ENCODE peak calls at places on chromosomes 12 and 14, in nine cellular contexts. T is stimulated activated naive B cell treated with anti-CD40 and anti-IgM and Interleukin-4, amounts not matched to agents 10 μg/mL and 1 μg/mL and 100 μg/mL, for 72 hours; O is neural crest cell; D is CD8-positive, alpha-beta memory T cell; M is pancreas; E is stimulated activated CD8-positive, alpha-beta memory T cell treated with anti-CD3 and anti-CD28 coated beads, Interleukin-2, amount 100 ng/mL, for 1 hour; X is endothelial cell; P is EL; R is frontal cortex. L is an unnamed sample.

GRCh38 chr14:92513966-92514843 is 624 bp downstream of the RIN3 start:
- DNase-seq in P (peak), T (no peak), D (peak), M (no peak), X (peak), E (peak), R (no peak), O (no peak), L (no peak)

GRCh38 chr12:67705394-67706370 is 57.1 kb downstream of the DYRK2 start:
- DNase-seq in X (no peak), M (no peak), R (no peak), D (no peak), E (no peak), O (no peak), T (no peak), P (peak), L (peak)

GRCh38 chr14:87497301-87497700 is 495.7 kb downstream of the GALC start:
- DNase-seq in X (no peak), M (no peak), T (no peak), D (no peak), O (no peak), E (no peak), P (no peak), R (no peak), L (no peak)

GRCh38 chr14:49992901-49993335 is 100.0 kb downstream of the ARF6 start:
- DNase-seq in T (peak), E (no peak), X (no peak), D (no peak), O (no peak), M (no peak), P (peak), R (no peak), L (peak)

GRCh38 chr12:15679146-15679545 is 110.0 kb downstream of the EPS8 start:
- DNase-seq in R (no peak), E (no peak), P (peak), O (no peak), X (no peak), D (no peak), T (no peak), M (no peak), L (no peak)

GRCh38 chr12:1594045-1594294 is 411 bp downstream of the FBXL14 start:
- DNase-seq in D (no peak), T (peak), M (peak), O (no peak), P (peak), E (no peak), R (peak), X (no peak), L (peak)

GRCh38 chr12:92080390-92081285 is 65.0 kb downstream of the BTG1 start:
- DNase-seq in X (no peak), E (no peak), R (no peak), D (no peak), P (peak), T (no peak), M (no peak), O (no peak), L (peak)

GRCh38 chr12:65121049-65121955 is at the start of gene WIF1:
- DNase-seq in X (peak), E (no peak), M (peak), O (no peak), D (no peak), T (no peak), R (no peak), P (peak), L (no peak)

GRCh38 chr12:44088647-44089046 is 252.8 kb downstream of the TMEM117 start:
- DNase-seq in X (no peak), D (no peak), P (no peak), E (no peak), T (no peak), O (no peak), R (no peak), M (no peak), L (no peak)

GRCh38 chr12:55934343-55934742 is 3.4 kb downstream of the DGKA start:
- DNase-seq in R (no peak), T (no peak), X (no peak), O (no peak), M (no peak), D (no peak), E (no peak), P (no peak), L (no peak)

GRCh38 chr12:126708492-126708896 is 1558.5 kb upstream of the TMEM132C start:
- DNase-seq in T (no peak), D (no peak), R (no peak), P (no peak), E (no peak), O (no peak), X (no peak), M (no peak), L (peak)

GRCh38 chr14:53814371-53814770 is 142.3 kb downstream of the BMP4 start:
- DNase-seq in R (no peak), P (peak), X (no peak), E (no peak), M (no peak), O (no peak), D (no peak), T (no peak), L (no peak)

GRCh38 chr12:91663331-91663998 is 480.8 kb upstream of the DCN start:
- DNase-seq in R (no peak), X (no peak), E (no peak), D (no peak), M (no peak), O (no peak), T (no peak), P (no peak), L (no peak)

GRCh38 chr14:63890553-63890952 is 37.7 kb downstream of the SYNE2 start:
- DNase-seq in P (no peak), M (no peak), O (no peak), R (no peak), T (no peak), X (no peak), D (no peak), E (no peak), L (no peak)

GRCh38 chr12:123055281-123055766 is 74.8 kb downstream of the ARL6IP4 start:
- DNase-seq in R (no peak), P (no peak), M (peak), X (no peak), D (no peak), T (no peak), E (no peak), O (no peak), L (peak)

GRCh38 chr14:29240046-29240445 is 473.5 kb downstream of the FOXG1 start:
- DNase-seq in E (no peak), R (no peak), P (peak), M (no peak), O (no peak), T (no peak), X (no peak), D (no peak), L (peak)

GRCh38 chr12:63150255-63151060 is 543 bp downstream of the AVPR1A start:
- DNase-seq in R (no peak), T (no peak), M (peak), X (peak), P (peak), O (peak), E (no peak), D (no peak), L (no peak)

GRCh38 chr14:95770777-95771176 is 56.9 kb upstream of the TCL1A start:
- DNase-seq in R (no peak), D (no peak), X (no peak), P (peak), T (no peak), M (no peak), E (no peak), O (no peak), L (peak)

GRCh38 chr12:56001446-56002100 is 4.5 kb downstream of the SUOX start:
- DNase-seq in T (no peak), X (no peak), P (no peak), R (no peak), E (no peak), M (no peak), O (no peak), D (no peak), L (no peak)

GRCh38 chr12:54166543-54167499 is 22.0 kb downstream of the SMUG1 start:
- DNase-seq in T (no peak), X (no peak), E (no peak), R (no peak), O (no peak), D (no peak), M (no peak), P (no peak), L (no peak)

GRCh38 chr12:31023271-31023724 is 50.4 kb upstream of the DDX11 start:
- DNase-seq in X (no peak), E (no peak), R (no peak), M (no peak), T (no peak), P (no peak), O (no peak), D (no peak), L (no peak)

GRCh38 chr14:95335071-95335470 is 15.4 kb upstream of the CLMN start:
- DNase-seq in T (no peak), P (no peak), X (no peak), O (no peak), D (no peak), R (no peak), M (no peak), E (no peak), L (no peak)

GRCh38 chr12:108649668-108650067 is 16.0 kb upstream of the SELPLG start:
- DNase-seq in O (no peak), M (no peak), D (no peak), T (no peak), P (peak), X (no peak), R (no peak), E (no peak), L (peak)

GRCh38 chr12:97404549-97404948 is 58.1 kb upstream of the RMST start:
- DNase-seq in E (no peak), O (peak), P (peak), D (no peak), M (no peak), X (peak), T (peak), R (peak), L (peak)

GRCh38 chr14:64725360-64725815 is 21.2 kb downstream of the PLEKHG3 start:
- DNase-seq in T (no peak), E (no peak), R (no peak), X (no peak), D (no peak), P (no peak), O (no peak), M (peak), L (no peak)

GRCh38 chr12:57210461-57210860 is 6.1 kb upstream of the NXPH4 start:
- DNase-seq in M (no peak), E (no peak), T (no peak), X (no peak), R (no peak), D (no peak), P (no peak), O (no peak), L (no peak)

GRCh38 chr12:108320503-108321293 is 18.4 kb downstream of the CMKLR1 start:
- DNase-seq in T (no peak), M (no peak), P (no peak), E (no peak), X (no peak), R (no peak), O (no peak), D (peak), L (no peak)

GRCh38 chr12:100187857-100188519 is 12.6 kb upstream of the ACTR6 start:
- DNase-seq in E (no peak), O (no peak), D (no peak), M (no peak), R (no peak), T (no peak), P (no peak), X (no peak), L (no peak)

GRCh38 chr12:12684375-12685106 is 11.4 kb downstream of the GPR19 start:
- DNase-seq in R (no peak), X (peak), M (no peak), O (peak), D (no peak), P (peak), E (no peak), T (no peak), L (peak)

GRCh38 chr12:55899035-55899434 is 28.7 kb downstream of the PYM1 start:
- DNase-seq in E (no peak), R (no peak), T (no peak), O (no peak), D (no peak), M (no peak), X (no peak), P (peak), L (peak)

GRCh38 chr12:126493366-126494108 is 1428.3 kb downstream of the AACS start:
- DNase-seq in E (no peak), O (no peak), P (no peak), X (no peak), D (no peak), T (no peak), R (no peak), M (no peak), L (peak)